ENCODE peak calls at places on chromosomes 4 and X, in four cellular contexts. O is endodermal cell, U is HCT116, K is fibroblast of lung. M is an unnamed sample.
A peak's percentile ranks its signal among the peaks of the same experiment; 100 is the strongest.

GRCh38 chr4:18113710-18114331 is 92.3 kb upstream of the LCORL start:
- DNase-seq in O (no peak), U (no peak), K (no peak), M (no peak)

GRCh38 chr4:68905598-68906237 is 45.9 kb downstream of the UGT2A3 start:
- DNase-seq in O (peak; percentile 69), U (no peak), K (peak; percentile 0), M (no peak)

GRCh38 chrX:100410901-100411801 is 1.1 kb upstream of the PCDH19 start:
- DNase-seq in U (no peak), O (peak; percentile 62), K (no peak), M (no peak)

GRCh38 chr4:60039908-60040307 is 1160.2 kb upstream of the ADGRL3 start:
- DNase-seq in O (no peak), U (no peak), K (no peak), M (no peak)

GRCh38 chr4:20916106-20916505 is 215.8 kb downstream of the PACRGL start:
- DNase-seq in O (no peak), U (no peak), K (no peak), M (no peak)

GRCh38 chrX:130682990-130683389 is 220.0 kb downstream of the ENOX2 start:
- DNase-seq in O (no peak), U (no peak), K (peak; percentile 11), M (no peak)

GRCh38 chrX:25275159-25275558 is 259.4 kb upstream of the ARX start:
- DNase-seq in K (no peak), U (no peak), O (no peak), M (no peak)

GRCh38 chr4:6277139-6277802 is 7.6 kb downstream of the WFS1 start:
- DNase-seq in U (no peak), K (no peak), O (no peak), M (no peak)

GRCh38 chr4:25123236-25123635 is 37.0 kb downstream of the SEPSECS start:
- DNase-seq in K (no peak), O (no peak), U (no peak), M (no peak)

GRCh38 chr4:45063701-45064100 is 337.3 kb upstream of the GNPDA2 start:
- DNase-seq in O (peak; percentile 52), K (no peak), U (no peak), M (no peak)

GRCh38 chrX:136646602-136647239 is 1.2 kb upstream of the CD40LG start:
- DNase-seq in U (no peak), K (no peak), O (no peak), M (no peak)

GRCh38 chr4:86130160-86130933 is 229.5 kb downstream of the MAPK10 start:
- DNase-seq in O (no peak), K (no peak), U (no peak), M (no peak)

GRCh38 chr4:97643179-97643578 is 500.1 kb downstream of the STPG2 start:
- DNase-seq in U (no peak), K (no peak), O (no peak), M (no peak)

GRCh38 chr4:89797117-89797516 is 39.8 kb downstream of the SNCA start:
- DNase-seq in U (no peak), O (no peak), K (peak; percentile 40), M (no peak)

DNA sequence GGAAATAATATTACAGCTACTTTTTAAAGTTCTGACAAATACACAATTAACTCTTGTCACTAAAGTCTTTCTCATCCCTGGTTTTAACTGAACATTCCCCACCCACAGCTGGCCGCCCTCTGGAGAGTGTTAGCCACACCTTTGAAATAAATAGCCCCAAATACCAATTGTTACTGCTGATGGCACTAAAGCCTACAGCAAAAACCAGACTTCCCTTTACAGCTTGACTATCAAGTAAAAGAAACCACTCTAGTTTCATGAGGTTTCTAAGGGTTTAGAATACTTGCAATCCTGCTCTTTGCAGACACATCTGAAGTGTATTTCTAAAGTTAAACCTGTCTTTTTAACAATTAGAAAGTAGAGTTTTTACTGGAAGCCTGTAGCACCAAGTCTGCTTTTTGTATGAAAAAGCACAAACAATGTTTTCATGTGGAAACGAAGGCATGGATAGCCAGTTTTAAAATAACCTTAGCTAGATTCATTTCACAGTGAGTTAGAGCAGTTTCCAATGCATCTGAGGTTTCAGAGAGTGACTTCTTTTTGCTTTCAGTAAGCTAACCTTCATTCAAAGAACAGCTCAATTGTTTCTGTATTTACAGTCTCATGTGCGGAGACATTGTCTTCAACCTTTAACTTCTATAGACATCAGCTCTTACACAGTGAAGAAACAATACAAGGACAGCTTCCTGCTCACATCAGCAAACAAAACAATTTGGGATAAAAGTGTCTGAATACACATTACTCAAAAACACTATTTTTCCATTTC is 164.8 kb upstream of the VEGFC start:
- DNase-seq in K (no peak), O (no peak), U (no peak), M (no peak)
- H3K9ac ChIP-seq in K (no peak overlapping the region), O (no peak overlapping the region), U (no peak overlapping the region), M (no peak overlapping the region)

GRCh38 chrX:85928606-85929005 is 118.8 kb downstream of the CHM start:
- DNase-seq in U (no peak), O (no peak), K (no peak), M (no peak)

GRCh38 chrX:85927740-85928139 is 119.6 kb downstream of the CHM start:
- DNase-seq in U (no peak), K (no peak), O (no peak), M (no peak)

DNA sequence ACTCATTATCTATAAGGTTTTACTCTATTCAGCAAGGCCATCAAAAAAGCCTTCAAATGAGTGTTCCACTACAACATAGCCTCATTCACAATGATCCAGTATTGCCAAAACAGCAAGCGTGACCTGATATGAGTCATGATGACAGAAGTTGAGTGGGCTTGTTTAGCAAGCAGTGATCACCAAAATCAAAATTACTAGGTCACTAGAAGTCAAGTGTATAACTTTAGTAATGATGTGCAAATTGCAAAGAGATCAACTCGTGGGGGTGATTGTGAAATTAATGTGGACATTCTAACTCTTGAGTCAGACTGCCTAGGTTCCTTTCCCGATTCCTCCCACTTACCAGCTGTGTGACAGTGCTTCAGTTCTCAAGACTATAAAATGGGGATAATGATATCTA is 124.5 kb downstream of the CHM start:
- DNase-seq in K (peak; percentile 88), O (no peak), U (no peak), M (no peak)
- H3K27ac ChIP-seq in K (peak overlapping the region; percentile 62), O (no peak overlapping the region), U (no peak overlapping the region), M (no peak overlapping the region)

GRCh38 chr4:126396121-126396520 is 1081.4 kb downstream of the FAT4 start:
- DNase-seq in U (no peak), O (no peak), K (no peak), M (no peak)
- H3K4me3 ChIP-seq in U (no peak overlapping the region), O (no peak overlapping the region), K (no peak overlapping the region), M (no peak overlapping the region)

GRCh38 chrX:2708601-2709200 is 17.6 kb downstream of the CD99 start:
- DNase-seq in O (no peak), K (no peak), U (no peak), M (no peak)
- H3K9ac ChIP-seq in O (no peak overlapping the region), K (peak overlapping the region; percentile 9), U (no peak overlapping the region), M (no peak overlapping the region)

DNA sequence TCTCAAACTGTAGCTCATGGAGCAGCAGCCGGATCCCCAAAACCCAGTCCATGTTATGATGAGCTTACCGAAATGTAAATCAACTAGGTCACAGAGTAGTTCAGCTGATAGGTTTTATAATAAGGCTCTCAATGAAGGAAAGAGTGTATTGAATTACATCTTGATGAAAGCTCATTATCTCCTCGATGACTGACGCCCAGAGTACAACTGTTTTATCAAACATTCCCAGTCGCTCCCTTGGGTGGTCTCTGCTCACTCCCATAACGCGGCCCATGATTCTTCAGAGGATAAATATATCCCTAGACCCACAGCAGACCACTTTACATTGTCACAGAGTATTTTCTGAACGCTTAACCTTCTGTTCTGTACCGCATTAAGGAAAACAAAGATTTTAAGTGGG is 452.3 kb upstream of the GALNT7 start:
- DNase-seq in O (no peak), K (no peak), U (no peak), M (no peak)
- H3K27ac ChIP-seq in O (no peak overlapping the region), K (no peak overlapping the region), U (no peak overlapping the region), M (no peak overlapping the region)

GRCh38 chrX:97806238-97806637 is 922.5 kb downstream of the RPA4 start:
- DNase-seq in K (peak; percentile 33), U (no peak), O (no peak), M (no peak)
- H3K4me3 ChIP-seq in K (peak overlapping the region; percentile 32), U (no peak overlapping the region), O (no peak overlapping the region), M (no peak overlapping the region)

DNA sequence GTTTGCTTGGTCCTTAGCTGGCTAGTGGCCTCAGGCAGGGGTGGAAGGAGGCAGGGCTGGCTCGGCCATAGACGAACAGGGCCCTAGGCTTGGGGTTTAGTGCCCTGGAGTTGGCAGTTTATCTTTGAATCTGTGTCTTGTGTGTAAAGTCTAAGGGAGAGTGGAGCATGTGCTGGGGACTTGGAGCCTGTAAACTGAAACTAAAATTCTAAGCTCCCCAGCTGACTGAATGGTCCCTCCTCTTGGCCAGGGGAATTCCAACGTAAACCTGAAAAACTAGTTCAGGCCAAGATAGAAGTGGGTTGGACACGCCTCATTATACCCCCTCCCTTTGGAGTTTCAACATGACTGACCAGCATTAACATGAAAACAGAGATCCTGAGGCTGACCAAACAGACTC is 46.1 kb upstream of the GPR78 start:
- DNase-seq in K (peak; percentile 15), O (peak; percentile 81), U (peak; percentile 39), M (no peak)
- H3K9ac ChIP-seq in K (no peak overlapping the region), O (no peak overlapping the region), U (peak overlapping the region; percentile 38), M (no peak overlapping the region)

GRCh38 chr4:108035691-108036090 is 46.0 kb downstream of the HADH start:
- DNase-seq in O (no peak), U (no peak), K (no peak), M (no peak)
- H3K27ac ChIP-seq in O (no peak overlapping the region), U (no peak overlapping the region), K (no peak overlapping the region), M (peak overlapping the region; percentile 48)

GRCh38 chr4:52862605-52863236 is 604 bp downstream of the RASL11B start:
- DNase-seq in U (no peak), O (no peak), K (no peak), M (no peak)

GRCh38 chr4:52865305-52865704 is 3.2 kb downstream of the RASL11B start:
- DNase-seq in U (no peak), K (no peak), O (no peak), M (no peak)

GRCh38 chr4:52863324-52863723 is 1.2 kb downstream of the RASL11B start:
- DNase-seq in K (no peak), O (peak; percentile 51), U (no peak), M (no peak)

GRCh38 chr4:52866734-52867133 is 4.6 kb downstream of the RASL11B start:
- DNase-seq in K (no peak), O (no peak), U (no peak), M (no peak)

DNA sequence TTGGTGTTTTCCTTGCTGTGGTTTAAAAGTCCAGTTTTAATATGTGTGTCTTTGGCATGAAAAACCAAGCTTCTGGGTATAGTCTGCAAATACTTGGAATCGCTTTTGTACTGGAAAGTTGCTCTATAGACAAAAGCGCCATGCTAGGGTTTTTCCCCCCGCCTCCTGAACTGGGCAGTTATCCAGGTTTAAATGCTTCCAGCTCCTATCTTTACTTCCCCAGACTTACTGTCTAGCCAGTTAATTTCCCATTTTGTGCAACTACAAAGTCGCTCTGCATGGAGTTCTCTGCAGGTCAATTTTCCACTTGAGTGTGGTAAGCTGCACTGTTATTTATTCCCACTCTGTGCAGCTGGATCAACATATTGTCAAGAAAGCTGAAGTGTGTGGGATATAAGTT is 2.7 kb downstream of the RASL11B start:
- DNase-seq in O (no peak), U (no peak), K (peak; percentile 26), M (peak; percentile 30)
- H3K4me3 ChIP-seq in O (peak overlapping the region; percentile 96), U (no peak overlapping the region), K (no peak overlapping the region), M (peak overlapping the region; percentile 18)

M was measured in SK-N-MC.